ENCODE peak calls at places on chromosomes 2 and 18, in four cellular contexts. One of them, this sample, is unnamed.

GRCh38 chr2:127217470-127218325 is 2.4 kb downstream of the CYP27C1 start:
- DNase-seq in stomach: no peak
- DNase-seq in heart right ventricle: no peak
- DNase-seq in fibroblast of mammary gland: no peak
- DNase-seq in this sample: no peak

GRCh38 chr2:216618785-216619184 is 14.4 kb upstream of the IGFBP2 start:
- DNase-seq in stomach: no peak
- DNase-seq in heart right ventricle: no peak
- DNase-seq in fibroblast of mammary gland: no peak
- DNase-seq in this sample: no peak

GRCh38 chr2:58916127-58916526 is 675.0 kb upstream of the FANCL start:
- DNase-seq in stomach: no peak
- DNase-seq in heart right ventricle: no peak
- DNase-seq in fibroblast of mammary gland: no peak
- DNase-seq in this sample: no peak

GRCh38 chr2:102843759-102844443 is 82.1 kb downstream of the TMEM182 start:
- DNase-seq in stomach: no peak
- DNase-seq in heart right ventricle: no peak
- DNase-seq in fibroblast of mammary gland: no peak
- DNase-seq in this sample: no peak

GRCh38 chr2:7730449-7730848 is 813.2 kb downstream of the RNF144A start:
- DNase-seq in stomach: no peak
- DNase-seq in heart right ventricle: no peak
- DNase-seq in fibroblast of mammary gland: no peak
- DNase-seq in this sample: no peak

GRCh38 chr2:101509498-101510274 is 34.8 kb upstream of the RFX8 start:
- DNase-seq in stomach: no peak
- DNase-seq in heart right ventricle: no peak
- DNase-seq in fibroblast of mammary gland: peak
- DNase-seq in this sample: no peak

GRCh38 chr18:61535401-61535800 is 202.2 kb downstream of the CDH20 start:
- DNase-seq in stomach: no peak
- DNase-seq in heart right ventricle: no peak
- DNase-seq in fibroblast of mammary gland: no peak
- DNase-seq in this sample: no peak

GRCh38 chr18:35122586-35123224 is 81.5 kb downstream of the MAPRE2 start:
- DNase-seq in stomach: no peak
- DNase-seq in heart right ventricle: no peak
- DNase-seq in fibroblast of mammary gland: no peak
- DNase-seq in this sample: no peak

GRCh38 chr2:94763318-94763717 is 107.9 kb upstream of the TEKT4 start:
- DNase-seq in stomach: no peak
- DNase-seq in heart right ventricle: no peak
- DNase-seq in fibroblast of mammary gland: no peak
- DNase-seq in this sample: no peak

GRCh38 chr18:13235981-13236380 is 17.4 kb downstream of the LDLRAD4 start:
- DNase-seq in stomach: no peak
- DNase-seq in heart right ventricle: peak
- DNase-seq in fibroblast of mammary gland: no peak
- DNase-seq in this sample: no peak

GRCh38 chr2:214322662-214323061 is 88.2 kb upstream of the VWC2L start:
- DNase-seq in stomach: no peak
- DNase-seq in heart right ventricle: no peak
- DNase-seq in fibroblast of mammary gland: peak
- DNase-seq in this sample: no peak

GRCh38 chr18:38362286-38362792 is 796.7 kb upstream of the CELF4 start:
- DNase-seq in stomach: no peak
- DNase-seq in heart right ventricle: no peak
- DNase-seq in fibroblast of mammary gland: no peak
- DNase-seq in this sample: no peak

GRCh38 chr2:108612153-108612513 is 77.9 kb downstream of the LIMS1 start:
- DNase-seq in stomach: no peak
- DNase-seq in heart right ventricle: no peak
- DNase-seq in fibroblast of mammary gland: peak
- DNase-seq in this sample: no peak

GRCh38 chr2:99710720-99711612 is 221.1 kb upstream of the REV1 start:
- DNase-seq in stomach: no peak
- DNase-seq in heart right ventricle: peak
- DNase-seq in fibroblast of mammary gland: no peak
- DNase-seq in this sample: no peak

GRCh38 chr2:101234169-101234938 is 18.3 kb upstream of the CNOT11 start:
- DNase-seq in stomach: peak
- DNase-seq in heart right ventricle: no peak
- DNase-seq in fibroblast of mammary gland: no peak
- DNase-seq in this sample: no peak

GRCh38 chr2:206260427-206261012 is 13.9 kb upstream of the ZDBF2 start:
- DNase-seq in stomach: no peak
- DNase-seq in heart right ventricle: no peak
- DNase-seq in fibroblast of mammary gland: peak
- DNase-seq in this sample: no peak

GRCh38 chr2:236117861-236118269 is 50.3 kb downstream of the GBX2 start:
- DNase-seq in stomach: no peak
- DNase-seq in heart right ventricle: no peak
- DNase-seq in fibroblast of mammary gland: no peak
- DNase-seq in this sample: peak

GRCh38 chr2:62824378-62824777 is 118.9 kb downstream of the EHBP1 start:
- DNase-seq in stomach: no peak
- DNase-seq in heart right ventricle: no peak
- DNase-seq in fibroblast of mammary gland: no peak
- DNase-seq in this sample: no peak

GRCh38 chr18:77346446-77346845 is 96.8 kb downstream of the GALR1 start:
- DNase-seq in stomach: no peak
- DNase-seq in heart right ventricle: no peak
- DNase-seq in fibroblast of mammary gland: peak
- DNase-seq in this sample: no peak

GRCh38 chr2:52895726-52896340 is 871.8 kb upstream of the CHAC2 start:
- DNase-seq in stomach: no peak
- DNase-seq in heart right ventricle: no peak
- DNase-seq in fibroblast of mammary gland: no peak
- DNase-seq in this sample: no peak

GRCh38 chr2:158464426-158465281 is 7.9 kb downstream of the PKP4 start:
- DNase-seq in stomach: no peak
- DNase-seq in heart right ventricle: no peak
- DNase-seq in fibroblast of mammary gland: peak
- DNase-seq in this sample: no peak

GRCh38 chr2:64166212-64166611 is 22.0 kb upstream of the PELI1 start:
- DNase-seq in stomach: no peak
- DNase-seq in heart right ventricle: no peak
- DNase-seq in fibroblast of mammary gland: no peak
- DNase-seq in this sample: no peak

GRCh38 chr2:14633451-14634211 is 1.1 kb downstream of the LRATD1 start:
- DNase-seq in stomach: no peak
- DNase-seq in heart right ventricle: no peak
- DNase-seq in fibroblast of mammary gland: no peak
- DNase-seq in this sample: no peak

GRCh38 chr2:105454801-105455485 is 56.1 kb upstream of the FHL2 start:
- DNase-seq in stomach: peak
- DNase-seq in heart right ventricle: no peak
- DNase-seq in fibroblast of mammary gland: peak
- DNase-seq in this sample: no peak

GRCh38 chr2:102355526-102356380 is at the start of gene IL18R1:
- DNase-seq in stomach: peak
- DNase-seq in heart right ventricle: peak
- DNase-seq in fibroblast of mammary gland: peak
- DNase-seq in this sample: peak

GRCh38 chr18:21298351-21298750 is 56.3 kb downstream of the GREB1L start:
- DNase-seq in stomach: no peak
- DNase-seq in heart right ventricle: no peak
- DNase-seq in fibroblast of mammary gland: peak
- DNase-seq in this sample: no peak

GRCh38 chr18:2971741-2972552 is 41.0 kb downstream of the LPIN2 start:
- DNase-seq in stomach: peak
- DNase-seq in heart right ventricle: peak
- DNase-seq in fibroblast of mammary gland: peak
- DNase-seq in this sample: no peak

GRCh38 chr18:50663626-50664441 is 103.9 kb downstream of the MAPK4 start:
- DNase-seq in stomach: no peak
- DNase-seq in heart right ventricle: no peak
- DNase-seq in fibroblast of mammary gland: no peak
- DNase-seq in this sample: no peak

GRCh38 chr2:191885103-191885502 is 38.2 kb upstream of the CAVIN2 start:
- DNase-seq in stomach: no peak
- DNase-seq in heart right ventricle: no peak
- DNase-seq in fibroblast of mammary gland: no peak
- DNase-seq in this sample: no peak

GRCh38 chr2:163191372-163191771 is 352.8 kb upstream of the KCNH7 start:
- DNase-seq in stomach: no peak
- DNase-seq in heart right ventricle: no peak
- DNase-seq in fibroblast of mammary gland: peak
- DNase-seq in this sample: no peak

GRCh38 chr2:21220930-21221329 is 97.2 kb downstream of the TDRD15 start:
- DNase-seq in stomach: peak
- DNase-seq in heart right ventricle: no peak
- DNase-seq in fibroblast of mammary gland: no peak
- DNase-seq in this sample: no peak

GRCh38 chr2:230161180-230161579 is 58.6 kb downstream of the SP110 start:
- DNase-seq in stomach: no peak
- DNase-seq in heart right ventricle: no peak
- DNase-seq in fibroblast of mammary gland: peak
- DNase-seq in this sample: no peak

GRCh38 chr2:181483876-181484275 is 26.7 kb downstream of the ITGA4 start:
- DNase-seq in stomach: no peak
- DNase-seq in heart right ventricle: no peak
- DNase-seq in fibroblast of mammary gland: no peak
- DNase-seq in this sample: no peak

GRCh38 chr2:71451695-71452094 is 1.7 kb upstream of the DYSF start:
- DNase-seq in stomach: no peak
- DNase-seq in heart right ventricle: no peak
- DNase-seq in fibroblast of mammary gland: no peak
- DNase-seq in this sample: no peak

GRCh38 chr2:37325625-37326071 is 1.0 kb upstream of the PRKD3 start:
- DNase-seq in stomach: no peak
- DNase-seq in heart right ventricle: no peak
- DNase-seq in fibroblast of mammary gland: peak
- DNase-seq in this sample: no peak
- H3K4me3 ChIP-seq in stomach: peak
- H3K4me3 ChIP-seq in heart right ventricle: peak
- H3K4me3 ChIP-seq in fibroblast of mammary gland: peak
- H3K4me3 ChIP-seq in this sample: no peak

GRCh38 chr2:24490674-24491625 is at the start of gene NCOA1:
- DNase-seq in stomach: peak
- DNase-seq in heart right ventricle: peak
- DNase-seq in fibroblast of mammary gland: peak
- DNase-seq in this sample: peak
- TF ChIP-seq CTCF in stomach: no peak
- TF ChIP-seq CTCF in heart right ventricle: no peak
- TF ChIP-seq CTCF in fibroblast of mammary gland: no peak
- TF ChIP-seq CTCF in this sample: peak

GRCh38 chr2:165634855-165635254 is 159.2 kb downstream of the GALNT3 start:
- DNase-seq in stomach: peak
- DNase-seq in heart right ventricle: peak
- DNase-seq in fibroblast of mammary gland: no peak
- DNase-seq in this sample: no peak
- H3K4me3 ChIP-seq in stomach: no peak
- H3K4me3 ChIP-seq in heart right ventricle: no peak
- H3K4me3 ChIP-seq in fibroblast of mammary gland: no peak
- H3K4me3 ChIP-seq in this sample: no peak

GRCh38 chr2:238240761-238241711 is 1.2 kb upstream of the HES6 start:
- DNase-seq in stomach: peak
- DNase-seq in heart right ventricle: peak
- DNase-seq in fibroblast of mammary gland: peak
- DNase-seq in this sample: no peak
- TF ChIP-seq CTCF in stomach: no peak
- TF ChIP-seq CTCF in heart right ventricle: no peak
- TF ChIP-seq CTCF in fibroblast of mammary gland: no peak
- TF ChIP-seq CTCF in this sample: no peak

This sample was measured in LNCaP clone FGC.